ENCODE peak calls at places on chromosome 15, in ten cellular contexts. W, D, I, Z, M, A, X, U, S and T are unnamed samples.

GRCh38 chr15:56959318-56959648 is 40.8 kb downstream of the TCF12 start:
- DNase-seq in Z (no peak), W (peak), D (no peak), X (no peak), A (peak), U (no peak), M (no peak), I (no peak), S (no peak), T (no peak)

GRCh38 chr15:66246937-66247336 is 6.6 kb downstream of the MEGF11 start:
- DNase-seq in U (no peak), S (no peak), Z (no peak), M (no peak), X (no peak), I (no peak), W (no peak), A (no peak), D (no peak), T (no peak)

GRCh38 chr15:51828621-51829359 is 663 bp upstream of the TMOD3 start:
- DNase-seq in S (no peak), X (no peak), Z (no peak), D (no peak), M (no peak), I (no peak), U (no peak), W (peak), A (no peak), T (no peak)

GRCh38 chr15:87347806-87348515 is 908.6 kb downstream of the NTRK3 start:
- DNase-seq in A (no peak), Z (no peak), X (no peak), D (no peak), W (no peak), S (no peak), I (no peak), M (no peak), U (no peak), T (no peak)

GRCh38 chr15:68481321-68481720 is 49.4 kb upstream of the ITGA11 start:
- DNase-seq in I (no peak), U (no peak), X (no peak), W (no peak), M (no peak), Z (no peak), S (no peak), A (no peak), D (no peak), T (no peak)

GRCh38 chr15:61038387-61038786 is 190.7 kb downstream of the RORA start:
- DNase-seq in I (peak), W (no peak), X (no peak), D (no peak), Z (peak), M (no peak), A (no peak), S (peak), U (no peak), T (peak)

GRCh38 chr15:31975446-31976229 is 54.7 kb upstream of the CHRNA7 start:
- DNase-seq in W (peak), I (no peak), U (no peak), Z (peak), X (no peak), M (peak), S (no peak), A (no peak), D (peak), T (peak)

GRCh38 chr15:70853270-70853854 is 595 bp downstream of the LARP6 start:
- DNase-seq in S (no peak), I (peak), D (no peak), X (no peak), U (no peak), M (no peak), W (peak), Z (no peak), A (no peak), T (peak)

GRCh38 chr15:91908401-91908800 is 54.9 kb downstream of the SLCO3A1 start:
- DNase-seq in A (no peak), M (no peak), W (peak), S (no peak), I (peak), D (no peak), Z (no peak), U (no peak), X (no peak), T (no peak)

GRCh38 chr15:73952913-73953750 is 26.9 kb downstream of the LOXL1 start:
- DNase-seq in S (no peak), D (no peak), X (no peak), U (no peak), I (no peak), W (no peak), Z (no peak), A (no peak), M (no peak), T (no peak)

GRCh38 chr15:68272797-68273271 is 4.7 kb upstream of the FEM1B start:
- DNase-seq in M (peak), Z (no peak), U (no peak), D (no peak), A (no peak), S (no peak), I (peak), X (no peak), W (peak), T (no peak)

GRCh38 chr15:35243758-35244157 is 158.7 kb upstream of the NANOGP8 start:
- DNase-seq in M (no peak), A (no peak), U (no peak), I (no peak), S (no peak), X (no peak), D (no peak), W (no peak), Z (no peak), T (no peak)

GRCh38 chr15:44064706-44065105 is 130.4 kb downstream of the FRMD5 start:
- DNase-seq in D (no peak), U (no peak), I (no peak), S (no peak), W (no peak), M (no peak), Z (no peak), A (no peak), X (no peak), T (no peak)

GRCh38 chr15:98142584-98142983 is 182.1 kb downstream of the ARRDC4 start:
- DNase-seq in D (no peak), A (no peak), Z (no peak), W (no peak), U (no peak), S (no peak), M (no peak), I (no peak), X (no peak), T (no peak)

GRCh38 chr15:90097475-90097874 is 4.8 kb downstream of the IDH2 start:
- DNase-seq in S (no peak), Z (peak), M (no peak), U (no peak), W (peak), D (no peak), X (peak), I (no peak), A (no peak), T (no peak)

GRCh38 chr15:80159811-80160569 is 7.2 kb downstream of the FAH start:
- DNase-seq in W (peak), D (no peak), Z (no peak), M (no peak), S (no peak), X (no peak), A (no peak), U (no peak), I (peak), T (no peak)

GRCh38 chr15:31262143-31262530 is 64.5 kb upstream of the KLF13 start:
- DNase-seq in Z (no peak), D (no peak), I (no peak), S (no peak), A (no peak), U (no peak), X (no peak), W (no peak), M (no peak), T (no peak)